ENCODE peak calls at places on chromosomes 2 and 18, in four cellular contexts. U, I, L and S are unnamed samples.

GRCh38 chr2:101766871-101767739 is 69.6 kb downstream of the MAP4K4 start:
- DNase-seq in U (no peak), I (no peak), L (no peak), S (peak; percentile 67)

GRCh38 chr2:78979380-78980238 is 45.9 kb upstream of the REG3G start:
- DNase-seq in U (no peak), I (peak; percentile 38), L (no peak), S (peak; percentile 84)

GRCh38 chr2:3620834-3621233 is 25.9 kb downstream of the COLEC11 start:
- DNase-seq in U (no peak), I (no peak), L (no peak), S (no peak)

GRCh38 chr18:34677056-34677574 is 33.0 kb upstream of the DTNA start:
- DNase-seq in U (no peak), I (no peak), L (no peak), S (no peak)

GRCh38 chr18:36327352-36328316 is 30.1 kb downstream of the FHOD3 start:
- DNase-seq in U (no peak), I (no peak), L (peak; percentile 26), S (no peak)

GRCh38 chr18:26082475-26082874 is 7.9 kb downstream of the SS18 start:
- DNase-seq in U (no peak), I (no peak), L (no peak), S (no peak)

GRCh38 chr2:223586261-223586660 is 15.9 kb downstream of the SCG2 start:
- DNase-seq in U (no peak), I (no peak), L (no peak), S (no peak)

GRCh38 chr2:85772841-85773491 is 19.2 kb downstream of the ATOH8 start:
- DNase-seq in U (no peak), I (no peak), L (no peak), S (no peak)

GRCh38 chr2:74886251-74886650 is 52.3 kb downstream of the HK2 start:
- DNase-seq in U (no peak), I (no peak), L (no peak), S (no peak)